ENCODE peak calls at places on chromosome 14, in five cellular contexts. S is hypothalamus; C is stromal cell of bone marrow; G is colonic mucosa; D is effector memory CD4-positive, alpha-beta T cell. W is an unnamed sample.

GRCh38 chr14:101596742-101597141 is 35.4 kb downstream of the DIO3 start:
- DNase-seq in S (no peak), C (no peak), G (peak), D (no peak), W (no peak)

GRCh38 chr14:29536886-29537511 is 390.6 kb downstream of the PRKD1 start:
- DNase-seq in S (no peak), C (peak), G (no peak), D (no peak), W (no peak)

GRCh38 chr14:65696801-65697200 is 284.3 kb downstream of the FUT8 start:
- DNase-seq in S (no peak), C (no peak), G (no peak), D (no peak), W (no peak)

GRCh38 chr14:50357124-50357523 is 39.6 kb downstream of the CDKL1 start:
- DNase-seq in S (no peak), C (no peak), G (no peak), D (no peak), W (no peak)

GRCh38 chr14:84987042-84987441 is 542.9 kb upstream of the FLRT2 start:
- DNase-seq in S (no peak), C (no peak), G (no peak), D (no peak), W (no peak)

GRCh38 chr14:53389207-53389606 is 236.1 kb upstream of the DDHD1 start:
- DNase-seq in S (no peak), C (no peak), G (no peak), D (no peak), W (no peak)

GRCh38 chr14:90518075-90518940 is 121.5 kb downstream of the CALM1 start:
- DNase-seq in S (no peak), C (no peak), G (no peak), D (no peak), W (no peak)

GRCh38 chr14:103112488-103113243 is 10.6 kb upstream of the TNFAIP2 start:
- DNase-seq in S (no peak), C (no peak), G (no peak), D (no peak), W (no peak)

GRCh38 chr14:24179961-24180726 is 8.3 kb downstream of the REC8 start:
- DNase-seq in S (no peak), C (peak), G (no peak), D (no peak), W (no peak)

GRCh38 chr14:25111061-25111601 is 61.2 kb upstream of the STXBP6 start:
- DNase-seq in S (no peak), C (peak), G (no peak), D (no peak), W (no peak)

GRCh38 chr14:55129428-55130193 is 559 bp downstream of the LGALS3 start:
- DNase-seq in S (no peak), C (no peak), G (peak), D (peak), W (peak)

GRCh38 chr14:24952851-24953666 is 96.9 kb downstream of the STXBP6 start:
- DNase-seq in S (no peak), C (no peak), G (no peak), D (no peak), W (peak)

GRCh38 chr14:92601131-92601710 is 87.6 kb downstream of the RIN3 start:
- DNase-seq in S (no peak), C (no peak), G (no peak), D (no peak), W (peak)

GRCh38 chr14:65479386-65479785 is 66.9 kb downstream of the FUT8 start:
- DNase-seq in S (no peak), C (no peak), G (no peak), D (no peak), W (no peak)

GRCh38 chr14:36279306-36280244 is 40.9 kb downstream of the MBIP start:
- DNase-seq in S (no peak), C (no peak), G (no peak), D (no peak), W (no peak)

GRCh38 chr14:85546390-85546789 is 16.4 kb downstream of the FLRT2 start:
- DNase-seq in S (no peak), C (no peak), G (no peak), D (no peak), W (peak)

GRCh38 chr14:92969470-92970232 is 46.7 kb downstream of the CHGA start:
- DNase-seq in S (no peak), C (no peak), G (no peak), D (no peak), W (no peak)

GRCh38 chr14:99741227-99741976 is 51.8 kb upstream of the EML1 start:
- DNase-seq in S (no peak), C (no peak), G (no peak), D (no peak), W (no peak)

GRCh38 chr14:105865266-105865903 is 339.0 kb downstream of the TMEM121 start:
- DNase-seq in S (no peak), C (no peak), G (no peak), D (no peak), W (peak)

W was measured in endodermal cell.